ENCODE peak calls at places on chromosomes 7 and 10, in nine cellular contexts. One of them, this sample, is unnamed.

GRCh38 chr7:22720791-22721786 is 5.9 kb upstream of the IL6 start:
- DNase-seq in endothelial cell of umbilical vein: no peak
- DNase-seq in mammary epithelial cell: no peak
- DNase-seq in OCI-LY7: no peak
- DNase-seq in IMR-90: no peak
- DNase-seq in HCT116: no peak
- DNase-seq in fibroblast of lung: peak; percentile 42
- DNase-seq in mesendoderm: no peak
- DNase-seq in GM23248: no peak
- DNase-seq in this sample: peak; percentile 4

GRCh38 chr7:93894426-93894825 is 3.9 kb upstream of the TFPI2 start:
- DNase-seq in endothelial cell of umbilical vein: no peak
- DNase-seq in mammary epithelial cell: no peak
- DNase-seq in OCI-LY7: no peak
- DNase-seq in IMR-90: no peak
- DNase-seq in HCT116: no peak
- DNase-seq in fibroblast of lung: no peak
- DNase-seq in mesendoderm: peak; percentile 16
- DNase-seq in GM23248: peak; percentile 28
- DNase-seq in this sample: peak; percentile 30

GRCh38 chr7:134427896-134428295 is 31.0 kb downstream of the AKR1B1 start:
- DNase-seq in endothelial cell of umbilical vein: no peak
- DNase-seq in mammary epithelial cell: no peak
- DNase-seq in OCI-LY7: no peak
- DNase-seq in IMR-90: no peak
- DNase-seq in HCT116: no peak
- DNase-seq in fibroblast of lung: no peak
- DNase-seq in mesendoderm: no peak
- DNase-seq in GM23248: no peak
- DNase-seq in this sample: no peak

GRCh38 chr7:45112648-45113047 is 1.2 kb upstream of the TBRG4 start:
- DNase-seq in endothelial cell of umbilical vein: no peak
- DNase-seq in mammary epithelial cell: no peak
- DNase-seq in OCI-LY7: no peak
- DNase-seq in IMR-90: peak; percentile 42
- DNase-seq in HCT116: no peak
- DNase-seq in fibroblast of lung: peak; percentile 50
- DNase-seq in mesendoderm: no peak
- DNase-seq in GM23248: peak; percentile 52
- DNase-seq in this sample: no peak

GRCh38 chr7:49763791-49764190 is 9.6 kb upstream of the VWC2 start:
- DNase-seq in endothelial cell of umbilical vein: no peak
- DNase-seq in mammary epithelial cell: no peak
- DNase-seq in OCI-LY7: peak; percentile 64
- DNase-seq in IMR-90: no peak
- DNase-seq in HCT116: no peak
- DNase-seq in fibroblast of lung: no peak
- DNase-seq in mesendoderm: no peak
- DNase-seq in GM23248: no peak
- DNase-seq in this sample: no peak

GRCh38 chr10:79068203-79068561 is 584 bp upstream of the ZMIZ1 start:
- DNase-seq in endothelial cell of umbilical vein: peak; percentile 32
- DNase-seq in mammary epithelial cell: no peak
- DNase-seq in OCI-LY7: peak; percentile 61
- DNase-seq in IMR-90: no peak
- DNase-seq in HCT116: no peak
- DNase-seq in fibroblast of lung: no peak
- DNase-seq in mesendoderm: no peak
- DNase-seq in GM23248: peak; percentile 55
- DNase-seq in this sample: peak; percentile 63

GRCh38 chr7:30136743-30137485 is 2.1 kb downstream of the MTURN start:
- DNase-seq in endothelial cell of umbilical vein: no peak
- DNase-seq in mammary epithelial cell: no peak
- DNase-seq in OCI-LY7: no peak
- DNase-seq in IMR-90: no peak
- DNase-seq in HCT116: no peak
- DNase-seq in fibroblast of lung: no peak
- DNase-seq in mesendoderm: no peak
- DNase-seq in GM23248: peak; percentile 58
- DNase-seq in this sample: no peak

GRCh38 chr10:97222346-97222961 is 36.7 kb upstream of the SLIT1 start:
- DNase-seq in endothelial cell of umbilical vein: no peak
- DNase-seq in mammary epithelial cell: no peak
- DNase-seq in OCI-LY7: no peak
- DNase-seq in IMR-90: no peak
- DNase-seq in HCT116: no peak
- DNase-seq in fibroblast of lung: no peak
- DNase-seq in mesendoderm: peak; percentile 96
- DNase-seq in GM23248: no peak
- DNase-seq in this sample: no peak

GRCh38 chr10:95287281-95287680 is 3.5 kb downstream of the PDLIM1 start:
- DNase-seq in endothelial cell of umbilical vein: no peak
- DNase-seq in mammary epithelial cell: no peak
- DNase-seq in OCI-LY7: no peak
- DNase-seq in IMR-90: no peak
- DNase-seq in HCT116: no peak
- DNase-seq in fibroblast of lung: no peak
- DNase-seq in mesendoderm: no peak
- DNase-seq in GM23248: peak; percentile 39
- DNase-seq in this sample: no peak

GRCh38 chr7:3453398-3453797 is 152.3 kb downstream of the SDK1 start:
- DNase-seq in endothelial cell of umbilical vein: no peak
- DNase-seq in mammary epithelial cell: no peak
- DNase-seq in OCI-LY7: no peak
- DNase-seq in IMR-90: peak; percentile 13
- DNase-seq in HCT116: no peak
- DNase-seq in fibroblast of lung: no peak
- DNase-seq in mesendoderm: peak; percentile 57
- DNase-seq in GM23248: no peak
- DNase-seq in this sample: no peak

GRCh38 chr7:128862571-128863432 is at the start of gene ATP6V1F:
- DNase-seq in endothelial cell of umbilical vein: peak; percentile 100
- DNase-seq in mammary epithelial cell: peak; percentile 97
- DNase-seq in OCI-LY7: peak; percentile 98
- DNase-seq in IMR-90: peak; percentile 96
- DNase-seq in HCT116: peak; percentile 95
- DNase-seq in fibroblast of lung: peak; percentile 97
- DNase-seq in mesendoderm: peak; percentile 99
- DNase-seq in GM23248: peak; percentile 98
- DNase-seq in this sample: peak; percentile 97

GRCh38 chr7:25951414-25952276 is 200.4 kb upstream of the NFE2L3 start:
- DNase-seq in endothelial cell of umbilical vein: no peak
- DNase-seq in mammary epithelial cell: no peak
- DNase-seq in OCI-LY7: no peak
- DNase-seq in IMR-90: no peak
- DNase-seq in HCT116: no peak
- DNase-seq in fibroblast of lung: peak; percentile 5
- DNase-seq in mesendoderm: peak; percentile 32
- DNase-seq in GM23248: peak; percentile 49
- DNase-seq in this sample: no peak

GRCh38 chr7:41445432-41445831 is 257.5 kb downstream of the INHBA start:
- DNase-seq in endothelial cell of umbilical vein: no peak
- DNase-seq in mammary epithelial cell: no peak
- DNase-seq in OCI-LY7: no peak
- DNase-seq in IMR-90: no peak
- DNase-seq in HCT116: no peak
- DNase-seq in fibroblast of lung: no peak
- DNase-seq in mesendoderm: no peak
- DNase-seq in GM23248: no peak
- DNase-seq in this sample: no peak

GRCh38 chr7:16616542-16616941 is 29.0 kb downstream of the ANKMY2 start:
- DNase-seq in endothelial cell of umbilical vein: no peak
- DNase-seq in mammary epithelial cell: no peak
- DNase-seq in OCI-LY7: no peak
- DNase-seq in IMR-90: no peak
- DNase-seq in HCT116: no peak
- DNase-seq in fibroblast of lung: no peak
- DNase-seq in mesendoderm: peak; percentile 24
- DNase-seq in GM23248: no peak
- DNase-seq in this sample: no peak

GRCh38 chr10:117541405-117541908 is 1.1 kb upstream of the EMX2 start:
- DNase-seq in endothelial cell of umbilical vein: no peak
- DNase-seq in mammary epithelial cell: no peak
- DNase-seq in OCI-LY7: no peak
- DNase-seq in IMR-90: no peak
- DNase-seq in HCT116: no peak
- DNase-seq in fibroblast of lung: no peak
- DNase-seq in mesendoderm: peak; percentile 81
- DNase-seq in GM23248: peak; percentile 99
- DNase-seq in this sample: no peak

GRCh38 chr10:117540640-117541404 is 1.7 kb upstream of the EMX2 start:
- DNase-seq in endothelial cell of umbilical vein: no peak
- DNase-seq in mammary epithelial cell: no peak
- DNase-seq in OCI-LY7: no peak
- DNase-seq in IMR-90: no peak
- DNase-seq in HCT116: no peak
- DNase-seq in fibroblast of lung: no peak
- DNase-seq in mesendoderm: peak; percentile 12
- DNase-seq in GM23248: no peak
- DNase-seq in this sample: no peak

GRCh38 chr10:117542706-117543244 is at the start of gene EMX2:
- DNase-seq in endothelial cell of umbilical vein: no peak
- DNase-seq in mammary epithelial cell: no peak
- DNase-seq in OCI-LY7: no peak
- DNase-seq in IMR-90: no peak
- DNase-seq in HCT116: no peak
- DNase-seq in fibroblast of lung: no peak
- DNase-seq in mesendoderm: peak; percentile 38
- DNase-seq in GM23248: peak; percentile 74
- DNase-seq in this sample: no peak

GRCh38 chr10:117543245-117543998 is 876 bp downstream of the EMX2 start:
- DNase-seq in endothelial cell of umbilical vein: no peak
- DNase-seq in mammary epithelial cell: no peak
- DNase-seq in OCI-LY7: no peak
- DNase-seq in IMR-90: no peak
- DNase-seq in HCT116: no peak
- DNase-seq in fibroblast of lung: no peak
- DNase-seq in mesendoderm: peak; percentile 72
- DNase-seq in GM23248: peak; percentile 82
- DNase-seq in this sample: no peak

DNA sequence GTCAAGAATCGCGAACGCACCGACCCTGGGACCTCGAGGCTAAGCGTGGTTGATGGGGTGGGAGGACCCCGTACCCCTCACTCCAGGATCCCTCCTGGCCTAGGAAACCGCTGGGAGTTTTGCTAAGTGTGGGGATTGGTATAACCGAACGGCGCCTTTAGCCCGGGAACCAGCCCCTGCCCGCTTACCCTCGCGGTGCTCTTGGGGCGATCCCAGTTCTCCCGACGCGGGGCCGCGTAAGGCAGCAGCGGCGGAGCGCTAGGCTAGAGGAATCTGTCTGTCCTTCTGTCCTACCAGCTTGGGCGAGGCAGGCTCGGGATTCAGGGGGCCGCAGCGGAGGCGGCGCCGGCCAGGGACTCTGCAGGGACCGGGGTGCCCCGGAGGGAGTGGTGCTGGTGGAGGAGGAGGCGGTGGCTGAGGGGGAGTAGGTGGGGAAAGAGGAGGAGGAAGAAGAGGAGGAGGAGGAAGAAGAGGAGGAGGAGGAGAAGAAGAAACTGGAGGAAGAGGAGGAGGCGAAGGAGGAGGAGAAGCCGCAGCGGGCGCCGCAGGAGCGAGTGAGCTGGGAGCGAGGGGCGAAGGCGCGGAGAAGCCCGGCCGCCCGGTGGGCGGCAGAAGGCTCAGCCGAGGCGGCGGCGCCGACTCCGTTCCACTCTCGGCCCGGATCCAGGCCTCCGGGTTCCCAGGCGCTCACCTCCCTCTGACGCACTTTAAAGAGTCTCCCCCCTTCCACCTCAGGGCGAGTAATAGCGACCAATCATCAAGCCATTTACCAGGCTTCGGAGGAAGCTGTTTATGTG is 439 bp upstream of the EMX2 start:
- DNase-seq in endothelial cell of umbilical vein: no peak
- DNase-seq in mammary epithelial cell: no peak
- DNase-seq in OCI-LY7: no peak
- DNase-seq in IMR-90: peak; percentile 2
- DNase-seq in HCT116: no peak
- DNase-seq in fibroblast of lung: peak; percentile 18
- DNase-seq in mesendoderm: peak; percentile 94
- DNase-seq in GM23248: peak; percentile 99
- DNase-seq in this sample: no peak
- H3K4me2 ChIP-seq in endothelial cell of umbilical vein: no peak overlapping the region
- H3K4me2 ChIP-seq in mammary epithelial cell: peak overlapping the region; percentile 13
- H3K4me2 ChIP-seq in OCI-LY7: no peak overlapping the region
- H3K4me2 ChIP-seq in IMR-90: peak overlapping the region; percentile 88
- H3K4me2 ChIP-seq in HCT116: peak overlapping the region; percentile 53
- H3K4me2 ChIP-seq in fibroblast of lung: no peak overlapping the region
- H3K4me2 ChIP-seq in mesendoderm: peak overlapping the region; percentile 80
- H3K4me2 ChIP-seq in GM23248: peak overlapping the region; percentile 92
- H3K4me2 ChIP-seq in this sample: no peak overlapping the region

GRCh38 chr10:130300608-130301025 is 164.4 kb downstream of the GLRX3 start:
- DNase-seq in endothelial cell of umbilical vein: no peak
- DNase-seq in mammary epithelial cell: no peak
- DNase-seq in OCI-LY7: no peak
- DNase-seq in IMR-90: no peak
- DNase-seq in HCT116: no peak
- DNase-seq in fibroblast of lung: peak; percentile 61
- DNase-seq in mesendoderm: no peak
- DNase-seq in GM23248: no peak
- DNase-seq in this sample: no peak
- H3K4me3 ChIP-seq in endothelial cell of umbilical vein: peak overlapping the region; percentile 48
- H3K4me3 ChIP-seq in mammary epithelial cell: no peak overlapping the region
- H3K4me3 ChIP-seq in OCI-LY7: no peak overlapping the region
- H3K4me3 ChIP-seq in IMR-90: peak overlapping the region; percentile 18
- H3K4me3 ChIP-seq in HCT116: no peak overlapping the region
- H3K4me3 ChIP-seq in fibroblast of lung: no peak overlapping the region
- H3K4me3 ChIP-seq in mesendoderm: no peak overlapping the region
- H3K4me3 ChIP-seq in GM23248: peak overlapping the region; percentile 70
- H3K4me3 ChIP-seq in this sample: no peak overlapping the region

GRCh38 chr10:91536790-91537189 is 96.1 kb downstream of the PPP1R3C start:
- DNase-seq in endothelial cell of umbilical vein: no peak
- DNase-seq in mammary epithelial cell: no peak
- DNase-seq in OCI-LY7: no peak
- DNase-seq in IMR-90: no peak
- DNase-seq in HCT116: no peak
- DNase-seq in fibroblast of lung: no peak
- DNase-seq in mesendoderm: no peak
- DNase-seq in GM23248: no peak
- DNase-seq in this sample: no peak
- H3K4me2 ChIP-seq in endothelial cell of umbilical vein: no peak overlapping the region
- H3K4me2 ChIP-seq in mammary epithelial cell: no peak overlapping the region
- H3K4me2 ChIP-seq in OCI-LY7: no peak overlapping the region
- H3K4me2 ChIP-seq in IMR-90: no peak overlapping the region
- H3K4me2 ChIP-seq in HCT116: no peak overlapping the region
- H3K4me2 ChIP-seq in fibroblast of lung: no peak overlapping the region
- H3K4me2 ChIP-seq in mesendoderm: no peak overlapping the region
- H3K4me2 ChIP-seq in GM23248: no peak overlapping the region
- H3K4me2 ChIP-seq in this sample: no peak overlapping the region

DNA sequence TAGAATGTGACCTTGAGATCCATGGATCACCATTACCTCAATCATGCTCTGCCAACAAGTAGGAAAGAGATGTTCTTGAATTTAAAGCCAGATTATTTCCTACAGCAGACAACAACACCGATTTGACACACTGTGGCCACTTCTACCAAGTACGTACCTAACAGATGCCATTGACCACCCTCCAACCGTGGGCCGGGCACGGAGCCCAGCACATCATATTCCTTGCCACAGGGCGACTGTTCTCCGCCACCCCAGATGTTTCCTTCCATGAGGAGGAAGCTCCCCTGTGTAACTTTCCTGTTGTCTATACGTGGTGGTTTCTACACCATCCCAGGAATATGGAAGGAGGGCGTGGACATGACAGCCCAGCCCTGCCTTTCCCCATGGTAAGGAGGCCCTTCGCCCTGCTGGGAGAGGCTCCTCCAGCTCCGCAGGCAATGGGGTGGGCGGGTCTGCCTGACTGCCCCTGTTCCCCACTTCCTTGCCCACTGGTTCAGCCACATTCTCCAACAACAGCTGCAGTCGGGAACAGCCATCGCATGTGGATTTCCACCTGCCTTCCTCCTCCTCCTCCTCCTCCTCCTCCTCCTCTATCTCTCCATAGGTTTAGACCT is 7.2 kb downstream of the CHST15 start:
- DNase-seq in endothelial cell of umbilical vein: no peak
- DNase-seq in mammary epithelial cell: no peak
- DNase-seq in OCI-LY7: no peak
- DNase-seq in IMR-90: no peak
- DNase-seq in HCT116: no peak
- DNase-seq in fibroblast of lung: no peak
- DNase-seq in mesendoderm: no peak
- DNase-seq in GM23248: no peak
- DNase-seq in this sample: no peak
- H3K4me3 ChIP-seq in endothelial cell of umbilical vein: no peak overlapping the region
- H3K4me3 ChIP-seq in mammary epithelial cell: no peak overlapping the region
- H3K4me3 ChIP-seq in OCI-LY7: no peak overlapping the region
- H3K4me3 ChIP-seq in IMR-90: no peak overlapping the region
- H3K4me3 ChIP-seq in HCT116: no peak overlapping the region
- H3K4me3 ChIP-seq in fibroblast of lung: no peak overlapping the region
- H3K4me3 ChIP-seq in mesendoderm: no peak overlapping the region
- H3K4me3 ChIP-seq in GM23248: no peak overlapping the region
- H3K4me3 ChIP-seq in this sample: no peak overlapping the region